ENCODE peak calls at places on chromosome 19, in four cellular contexts. H, Q, Z and X are unnamed samples.
A peak's percentile ranks its signal among the peaks of the same experiment; 100 is the strongest.

GRCh38 chr19:47539747-47540311 is 25.0 kb upstream of the NAPA start:
- DNase-seq in H (no peak), Q (no peak), Z (no peak), X (no peak)

GRCh38 chr19:18167975-18168645 is 5.5 kb upstream of the IFI30 start:
- DNase-seq in H (no peak), Q (peak; percentile 56), Z (peak; percentile 61), X (peak; percentile 93)

GRCh38 chr19:17242431-17243208 is 3.1 kb downstream of the NR2F6 start:
- DNase-seq in H (no peak), Q (no peak), Z (no peak), X (no peak)

GRCh38 chr19:45794627-45795026 is 2.0 kb upstream of the DMWD start:
- DNase-seq in H (no peak), Q (no peak), Z (no peak), X (no peak)

GRCh38 chr19:2213799-2214198 is 22.3 kb downstream of the PLEKHJ1 start:
- DNase-seq in H (no peak), Q (no peak), Z (no peak), X (no peak)

GRCh38 chr19:44758596-44758995 is 10.1 kb downstream of the BCL3 start:
- DNase-seq in H (no peak), Q (no peak), Z (no peak), X (no peak)

GRCh38 chr19:4088975-4089374 is 22.3 kb upstream of the ZBTB7A start:
- DNase-seq in H (no peak), Q (no peak), Z (no peak), X (peak; percentile 65)

GRCh38 chr19:19232231-19232630 is 20.5 kb downstream of the NCAN start:
- DNase-seq in H (peak; percentile 63), Q (no peak), Z (no peak), X (no peak)

GRCh38 chr19:45451181-45451849 is 16.5 kb upstream of the FOSB start:
- DNase-seq in H (no peak), Q (no peak), Z (no peak), X (peak; percentile 30)

GRCh38 chr19:53507523-53508442 is 30.2 kb upstream of the ZNF331 start:
- DNase-seq in H (no peak), Q (no peak), Z (no peak), X (no peak)

GRCh38 chr19:2494447-2495129 is 18.7 kb downstream of the GADD45B start:
- DNase-seq in H (peak; percentile 91), Q (peak; percentile 33), Z (no peak), X (peak; percentile 90)

GRCh38 chr19:45154064-45154827 is 6.5 kb downstream of the NKPD1 start:
- DNase-seq in H (no peak), Q (peak; percentile 78), Z (no peak), X (peak; percentile 40)

GRCh38 chr19:10417598-10418280 is 2.6 kb upstream of the PDE4A start:
- DNase-seq in H (no peak), Q (no peak), Z (no peak), X (no peak)

GRCh38 chr19:33159893-33160292 is 28.0 kb downstream of the WDR88 start:
- DNase-seq in H (no peak), Q (no peak), Z (no peak), X (no peak)

GRCh38 chr19:8363803-8364771 is at the start of gene ANGPTL4:
- DNase-seq in H (peak; percentile 84), Q (peak; percentile 40), Z (peak; percentile 27), X (peak; percentile 73)

GRCh38 chr19:50333235-50333736 is 4.1 kb upstream of the KCNC3 start:
- DNase-seq in H (peak; percentile 94), Q (peak; percentile 94), Z (peak; percentile 72), X (peak; percentile 91)

GRCh38 chr19:2476451-2477140 is 669 bp downstream of the GADD45B start:
- DNase-seq in H (peak; percentile 88), Q (no peak), Z (no peak), X (no peak)

GRCh38 chr19:45069056-45069455 is 7.2 kb downstream of the ZNF296 start:
- DNase-seq in H (no peak), Q (no peak), Z (no peak), X (no peak)

GRCh38 chr19:38042132-38042531 is 135.1 kb downstream of the SIPA1L3 start:
- DNase-seq in H (no peak), Q (no peak), Z (no peak), X (no peak)

GRCh38 chr19:7196721-7197168 is 97.5 kb downstream of the INSR start:
- DNase-seq in H (no peak), Q (no peak), Z (no peak), X (no peak)

GRCh38 chr19:7200739-7201138 is 93.5 kb downstream of the INSR start:
- DNase-seq in H (no peak), Q (no peak), Z (no peak), X (no peak)

GRCh38 chr19:7197169-7197759 is 97.0 kb downstream of the INSR start:
- DNase-seq in H (peak; percentile 94), Q (peak; percentile 67), Z (peak; percentile 72), X (peak; percentile 85)

GRCh38 chr19:7199613-7200533 is 94.3 kb downstream of the INSR start:
- DNase-seq in H (no peak), Q (peak; percentile 22), Z (no peak), X (no peak)

GRCh38 chr19:7197760-7198696 is 96.2 kb downstream of the INSR start:
- DNase-seq in H (peak; percentile 97), Q (peak; percentile 90), Z (peak; percentile 76), X (peak; percentile 96)
- TF ChIP-seq CTCF in H (peak; percentile 26), Q (no peak), Z (peak; percentile 47), X (no peak)

GRCh38 chr19:30969586-30969985 is 379.6 kb downstream of the TSHZ3 start:
- DNase-seq in H (no peak), Q (no peak), Z (no peak), X (no peak)

GRCh38 chr19:30968841-30969399 is 380.3 kb downstream of the TSHZ3 start:
- DNase-seq in H (no peak), Q (no peak), Z (no peak), X (no peak)

DNA sequence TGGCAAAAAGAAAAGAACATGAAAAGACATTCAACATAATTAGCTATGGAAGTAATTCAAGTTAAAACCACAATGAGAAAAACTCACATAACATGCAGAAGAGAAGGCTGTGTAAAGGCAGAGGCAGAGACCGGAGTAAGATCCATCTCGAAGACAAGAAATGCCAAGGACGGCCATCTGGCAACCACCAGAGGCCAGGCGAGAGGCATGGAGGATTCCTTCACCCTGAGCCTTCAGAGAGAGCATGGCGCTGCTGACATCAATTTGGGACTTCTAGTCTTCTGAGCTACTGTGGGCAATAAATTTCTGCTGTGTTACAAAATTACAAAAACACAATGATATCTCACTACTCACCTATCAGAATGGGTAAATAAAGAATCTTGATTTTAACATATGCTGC is 381.0 kb downstream of the TSHZ3 start:
- DNase-seq in H (no peak), Q (no peak), Z (no peak), X (no peak)
- TF ChIP-seq CTCF in H (no peak), Q (no peak), Z (no peak), X (no peak)

GRCh38 chr19:55340784-55341147 is 1.1 kb downstream of the KMT5C start:
- DNase-seq in H (no peak), Q (peak; percentile 32), Z (peak; percentile 25), X (no peak)
- TF ChIP-seq CTCF in H (no peak), Q (no peak), Z (no peak), X (peak; percentile 38)

DNA sequence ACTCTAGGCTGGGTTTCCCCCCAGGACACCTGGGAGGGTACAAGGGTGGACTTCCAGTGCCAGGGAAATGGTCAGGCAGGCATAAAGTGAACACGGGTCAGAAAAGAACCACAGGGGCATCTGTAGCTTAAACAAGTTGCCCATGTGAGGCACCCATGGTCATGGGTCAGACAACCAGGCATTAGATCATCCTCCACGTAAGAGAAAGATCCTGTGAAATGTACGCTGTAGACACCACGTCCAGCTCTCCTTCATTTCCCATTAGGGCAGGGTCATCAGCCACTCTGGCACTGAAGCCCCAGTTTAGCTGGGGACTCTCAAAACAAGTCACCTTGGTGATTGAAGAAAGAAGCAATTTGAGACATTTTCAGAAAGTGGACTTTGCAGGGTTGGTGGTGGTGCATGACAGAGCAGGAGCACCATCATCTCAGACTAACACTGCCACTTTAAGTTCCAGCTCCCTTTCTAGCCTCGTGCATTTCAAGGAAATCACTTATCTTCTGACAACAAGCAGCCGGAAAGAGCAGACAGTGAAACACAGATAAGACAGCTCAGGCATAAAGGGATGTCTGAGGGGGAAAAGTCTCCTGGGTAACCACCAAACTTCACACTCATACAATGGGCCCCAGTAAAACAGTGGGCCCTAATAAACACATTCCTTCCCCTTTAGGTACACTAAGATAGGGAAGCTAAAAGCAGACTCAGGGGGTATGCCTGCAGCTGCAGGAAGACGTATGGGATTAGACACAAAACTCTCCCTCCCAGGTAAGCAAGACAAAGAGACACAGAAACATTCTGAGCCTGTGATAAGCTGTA is 16.1 kb upstream of the SIGLEC6 start:
- DNase-seq in H (no peak), Q (no peak), Z (no peak), X (no peak)
- TF ChIP-seq CTCF in H (no peak), Q (no peak), Z (no peak), X (no peak)